ENCODE peak calls at places on chromosomes 2 and 18, in four cellular contexts. One of them, this sample, is unnamed.

GRCh38 chr2:127220102-127220806 is at the start of gene CYP27C1:
- DNase-seq in left lung: no peak
- DNase-seq in AG04449: no peak
- DNase-seq in astrocyte of the spinal cord: peak; percentile 36
- DNase-seq in this sample: peak; percentile 20

GRCh38 chr2:29920631-29921559 is 491 bp downstream of the ALK start:
- DNase-seq in astrocyte of the spinal cord: peak; percentile 3
- DNase-seq in AG04449: no peak
- DNase-seq in left lung: no peak
- DNase-seq in this sample: peak; percentile 14

GRCh38 chr2:33432871-33433270 is 43.6 kb upstream of the RASGRP3 start:
- DNase-seq in astrocyte of the spinal cord: no peak
- DNase-seq in AG04449: no peak
- DNase-seq in left lung: no peak
- DNase-seq in this sample: no peak

GRCh38 chr2:149561309-149561926 is 26.2 kb downstream of the MMADHC start:
- DNase-seq in left lung: no peak
- DNase-seq in astrocyte of the spinal cord: peak; percentile 48
- DNase-seq in AG04449: no peak
- DNase-seq in this sample: peak; percentile 13

GRCh38 chr2:224658776-224659175 is 57.4 kb downstream of the CCDC195 start:
- DNase-seq in left lung: no peak
- DNase-seq in astrocyte of the spinal cord: peak; percentile 4
- DNase-seq in AG04449: peak; percentile 14
- DNase-seq in this sample: no peak

GRCh38 chr2:38922389-38922788 is 32.7 kb downstream of the ARHGEF33 start:
- DNase-seq in astrocyte of the spinal cord: no peak
- DNase-seq in left lung: no peak
- DNase-seq in AG04449: no peak
- DNase-seq in this sample: no peak

GRCh38 chr2:53129851-53130250 is 637.8 kb upstream of the CHAC2 start:
- DNase-seq in astrocyte of the spinal cord: peak; percentile 79
- DNase-seq in left lung: no peak
- DNase-seq in AG04449: peak; percentile 34
- DNase-seq in this sample: no peak

GRCh38 chr2:30612371-30612770 is 165.3 kb downstream of the LCLAT1 start:
- DNase-seq in astrocyte of the spinal cord: no peak
- DNase-seq in left lung: no peak
- DNase-seq in AG04449: no peak
- DNase-seq in this sample: no peak

GRCh38 chr2:65355190-65355831 is 77.1 kb downstream of the SPRED2 start:
- DNase-seq in AG04449: no peak
- DNase-seq in left lung: no peak
- DNase-seq in astrocyte of the spinal cord: no peak
- DNase-seq in this sample: no peak

GRCh38 chr2:182946949-182947348 is 80.5 kb upstream of the FRZB start:
- DNase-seq in astrocyte of the spinal cord: peak; percentile 27
- DNase-seq in left lung: no peak
- DNase-seq in AG04449: no peak
- DNase-seq in this sample: no peak

GRCh38 chr2:67626656-67627055 is 229.5 kb downstream of the ETAA1 start:
- DNase-seq in AG04449: no peak
- DNase-seq in left lung: no peak
- DNase-seq in astrocyte of the spinal cord: peak; percentile 81
- DNase-seq in this sample: no peak

GRCh38 chr2:201707753-201708152 is 9.3 kb upstream of the MPP4 start:
- DNase-seq in AG04449: no peak
- DNase-seq in astrocyte of the spinal cord: peak; percentile 74
- DNase-seq in left lung: no peak
- DNase-seq in this sample: no peak

GRCh38 chr18:70457223-70457622 is 168.4 kb downstream of the SOCS6 start:
- DNase-seq in AG04449: no peak
- DNase-seq in left lung: no peak
- DNase-seq in astrocyte of the spinal cord: no peak
- DNase-seq in this sample: no peak

GRCh38 chr2:124147552-124147951 is 122.5 kb downstream of the CNTNAP5 start:
- DNase-seq in astrocyte of the spinal cord: no peak
- DNase-seq in left lung: no peak
- DNase-seq in AG04449: no peak
- DNase-seq in this sample: no peak

GRCh38 chr2:192194866-192195547 is at the start of gene TMEFF2:
- DNase-seq in astrocyte of the spinal cord: peak; percentile 89
- DNase-seq in AG04449: no peak
- DNase-seq in left lung: peak; percentile 36
- DNase-seq in this sample: peak; percentile 62
- TF ChIP-seq CTCF in astrocyte of the spinal cord: peak; percentile 45
- TF ChIP-seq CTCF in AG04449: peak; percentile 36
- TF ChIP-seq CTCF in left lung: no peak
- TF ChIP-seq CTCF in this sample: peak; percentile 43

DNA sequence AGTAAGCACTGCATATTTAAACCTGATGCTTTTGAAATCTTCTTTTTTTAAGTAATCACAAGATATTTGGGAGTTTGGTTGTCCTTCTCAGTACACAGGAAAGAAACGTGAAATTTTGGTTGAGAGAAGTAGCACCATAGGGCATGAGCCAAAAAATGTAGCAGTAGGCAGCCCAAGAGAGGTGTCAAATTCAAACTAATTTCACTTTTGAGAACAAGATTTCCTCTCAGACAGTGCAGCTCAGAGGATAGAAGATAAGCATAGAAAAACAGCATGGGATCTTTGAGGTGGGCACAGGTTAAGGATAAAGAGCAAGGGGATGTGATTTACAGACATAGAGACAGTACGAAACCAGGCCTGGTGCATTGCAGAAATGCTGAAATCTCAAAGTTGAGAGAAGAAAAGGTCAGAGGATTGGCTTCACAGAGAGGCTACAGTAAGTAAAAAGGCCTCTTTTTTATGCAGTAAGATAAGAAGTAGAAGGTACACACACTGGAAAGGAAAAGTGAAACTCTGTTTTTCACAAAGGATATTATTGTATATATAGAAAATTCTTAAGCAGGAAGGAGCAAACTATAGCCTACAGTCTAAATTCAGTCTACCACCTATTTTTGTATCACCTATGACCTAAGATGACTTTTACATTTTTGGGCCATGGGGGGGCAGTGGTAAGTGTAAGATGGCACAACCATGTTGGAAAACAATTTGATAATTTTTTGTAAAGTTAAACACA is 89.8 kb downstream of the PKP4 start:
- DNase-seq in AG04449: no peak
- DNase-seq in astrocyte of the spinal cord: no peak
- DNase-seq in left lung: no peak
- DNase-seq in this sample: no peak
- TF ChIP-seq CTCF in AG04449: no peak
- TF ChIP-seq CTCF in astrocyte of the spinal cord: no peak
- TF ChIP-seq CTCF in left lung: no peak
- TF ChIP-seq CTCF in this sample: no peak

GRCh38 chr2:129759186-129760010 is 220.1 kb upstream of the RAB6C start:
- DNase-seq in left lung: no peak
- DNase-seq in AG04449: no peak
- DNase-seq in astrocyte of the spinal cord: no peak
- DNase-seq in this sample: no peak

GRCh38 chr2:129763190-129763846 is 216.1 kb upstream of the RAB6C start:
- DNase-seq in left lung: no peak
- DNase-seq in astrocyte of the spinal cord: no peak
- DNase-seq in AG04449: no peak
- DNase-seq in this sample: no peak

GRCh38 chr2:129760669-129761068 is 218.8 kb upstream of the RAB6C start:
- DNase-seq in left lung: no peak
- DNase-seq in astrocyte of the spinal cord: no peak
- DNase-seq in AG04449: no peak
- DNase-seq in this sample: no peak

GRCh38 chr2:129762386-129763189 is 216.9 kb upstream of the RAB6C start:
- DNase-seq in AG04449: no peak
- DNase-seq in left lung: no peak
- DNase-seq in astrocyte of the spinal cord: no peak
- DNase-seq in this sample: no peak

GRCh38 chr2:129761569-129762021 is 217.9 kb upstream of the RAB6C start:
- DNase-seq in astrocyte of the spinal cord: no peak
- DNase-seq in left lung: no peak
- DNase-seq in AG04449: no peak
- DNase-seq in this sample: no peak
- TF ChIP-seq CTCF in astrocyte of the spinal cord: no peak
- TF ChIP-seq CTCF in left lung: no peak
- TF ChIP-seq CTCF in AG04449: no peak
- TF ChIP-seq CTCF in this sample: no peak

GRCh38 chr2:217098435-217098834 is 238.6 kb upstream of the TNP1 start:
- DNase-seq in AG04449: no peak
- DNase-seq in left lung: no peak
- DNase-seq in astrocyte of the spinal cord: no peak
- DNase-seq in this sample: no peak
- TF ChIP-seq CTCF in AG04449: no peak
- TF ChIP-seq CTCF in left lung: no peak
- TF ChIP-seq CTCF in astrocyte of the spinal cord: no peak
- TF ChIP-seq CTCF in this sample: no peak

This sample was measured in progenitor cell of endocrine pancreas.